ENCODE peak calls at places on chromosomes 11 and 22, in ten cellular contexts. One of them, this sample, is unnamed.

GRCh38 chr22:47883757-47884156 is 1121.3 kb downstream of the TBC1D22A start:
- DNase-seq in vagina: no peak
- DNase-seq in HCT116: no peak
- DNase-seq in adrenal gland: no peak
- DNase-seq in PC-9: no peak
- DNase-seq in Panc1: no peak
- DNase-seq in colonic mucosa: no peak
- DNase-seq in psoas muscle: no peak
- DNase-seq in H7: no peak
- DNase-seq in pancreas: no peak
- DNase-seq in this sample: no peak

GRCh38 chr22:35195821-35196220 is 61.5 kb upstream of the HMGXB4 start:
- DNase-seq in vagina: peak; percentile 1
- DNase-seq in HCT116: no peak
- DNase-seq in adrenal gland: no peak
- DNase-seq in PC-9: no peak
- DNase-seq in Panc1: no peak
- DNase-seq in colonic mucosa: no peak
- DNase-seq in psoas muscle: no peak
- DNase-seq in H7: no peak
- DNase-seq in pancreas: no peak
- DNase-seq in this sample: no peak

GRCh38 chr22:19398206-19398605 is 33.3 kb downstream of the HIRA start:
- DNase-seq in vagina: no peak
- DNase-seq in HCT116: no peak
- DNase-seq in adrenal gland: peak; percentile 43
- DNase-seq in PC-9: no peak
- DNase-seq in Panc1: no peak
- DNase-seq in colonic mucosa: no peak
- DNase-seq in psoas muscle: no peak
- DNase-seq in H7: no peak
- DNase-seq in pancreas: no peak
- DNase-seq in this sample: no peak

GRCh38 chr22:42701694-42702093 is 19.0 kb downstream of the A4GALT start:
- DNase-seq in vagina: no peak
- DNase-seq in HCT116: no peak
- DNase-seq in adrenal gland: no peak
- DNase-seq in PC-9: no peak
- DNase-seq in Panc1: no peak
- DNase-seq in colonic mucosa: no peak
- DNase-seq in psoas muscle: peak; percentile 52
- DNase-seq in H7: no peak
- DNase-seq in pancreas: no peak
- DNase-seq in this sample: no peak

GRCh38 chr11:45260047-45260446 is 26.1 kb downstream of the SYT13 start:
- DNase-seq in vagina: no peak
- DNase-seq in HCT116: no peak
- DNase-seq in adrenal gland: no peak
- DNase-seq in PC-9: no peak
- DNase-seq in Panc1: no peak
- DNase-seq in colonic mucosa: no peak
- DNase-seq in psoas muscle: no peak
- DNase-seq in H7: no peak
- DNase-seq in pancreas: no peak
- DNase-seq in this sample: peak; percentile 61

GRCh38 chr11:128447233-128447632 is 140.1 kb downstream of the ETS1 start:
- DNase-seq in vagina: no peak
- DNase-seq in HCT116: no peak
- DNase-seq in adrenal gland: no peak
- DNase-seq in PC-9: no peak
- DNase-seq in Panc1: no peak
- DNase-seq in colonic mucosa: no peak
- DNase-seq in psoas muscle: no peak
- DNase-seq in H7: no peak
- DNase-seq in pancreas: no peak
- DNase-seq in this sample: no peak

GRCh38 chr22:37907036-37907954 is 1.2 kb downstream of the MICALL1 start:
- DNase-seq in vagina: no peak
- DNase-seq in HCT116: no peak
- DNase-seq in adrenal gland: no peak
- DNase-seq in PC-9: no peak
- DNase-seq in Panc1: no peak
- DNase-seq in colonic mucosa: no peak
- DNase-seq in psoas muscle: no peak
- DNase-seq in H7: peak; percentile 61
- DNase-seq in pancreas: no peak
- DNase-seq in this sample: no peak

GRCh38 chr22:41003041-41003440 is 51.9 kb downstream of the RBX1 start:
- DNase-seq in vagina: no peak
- DNase-seq in HCT116: no peak
- DNase-seq in adrenal gland: no peak
- DNase-seq in PC-9: peak; percentile 81
- DNase-seq in Panc1: no peak
- DNase-seq in colonic mucosa: no peak
- DNase-seq in psoas muscle: no peak
- DNase-seq in H7: peak; percentile 7
- DNase-seq in pancreas: no peak
- DNase-seq in this sample: peak; percentile 21

GRCh38 chr11:35555238-35555887 is 29.9 kb upstream of the PAMR1 start:
- DNase-seq in vagina: no peak
- DNase-seq in HCT116: no peak
- DNase-seq in adrenal gland: no peak
- DNase-seq in PC-9: no peak
- DNase-seq in Panc1: no peak
- DNase-seq in colonic mucosa: no peak
- DNase-seq in psoas muscle: no peak
- DNase-seq in H7: no peak
- DNase-seq in pancreas: no peak
- DNase-seq in this sample: no peak

GRCh38 chr11:35553831-35554230 is 28.4 kb upstream of the PAMR1 start:
- DNase-seq in vagina: peak; percentile 64
- DNase-seq in HCT116: no peak
- DNase-seq in adrenal gland: no peak
- DNase-seq in PC-9: peak; percentile 14
- DNase-seq in Panc1: no peak
- DNase-seq in colonic mucosa: no peak
- DNase-seq in psoas muscle: no peak
- DNase-seq in H7: no peak
- DNase-seq in pancreas: no peak
- DNase-seq in this sample: peak; percentile 69

GRCh38 chr11:35558468-35558867 is 33.1 kb upstream of the PAMR1 start:
- DNase-seq in vagina: no peak
- DNase-seq in HCT116: no peak
- DNase-seq in adrenal gland: no peak
- DNase-seq in PC-9: no peak
- DNase-seq in Panc1: no peak
- DNase-seq in colonic mucosa: no peak
- DNase-seq in psoas muscle: no peak
- DNase-seq in H7: no peak
- DNase-seq in pancreas: no peak
- DNase-seq in this sample: peak; percentile 68

GRCh38 chr11:35553021-35553420 is 27.6 kb upstream of the PAMR1 start:
- DNase-seq in vagina: no peak
- DNase-seq in HCT116: no peak
- DNase-seq in adrenal gland: no peak
- DNase-seq in PC-9: no peak
- DNase-seq in Panc1: no peak
- DNase-seq in colonic mucosa: no peak
- DNase-seq in psoas muscle: no peak
- DNase-seq in H7: no peak
- DNase-seq in pancreas: no peak
- DNase-seq in this sample: no peak

GRCh38 chr11:35554491-35555237 is 29.2 kb upstream of the PAMR1 start:
- DNase-seq in vagina: no peak
- DNase-seq in HCT116: no peak
- DNase-seq in adrenal gland: no peak
- DNase-seq in PC-9: no peak
- DNase-seq in Panc1: no peak
- DNase-seq in colonic mucosa: no peak
- DNase-seq in psoas muscle: no peak
- DNase-seq in H7: peak; percentile 47
- DNase-seq in pancreas: no peak
- DNase-seq in this sample: no peak
- H3K27me3 ChIP-seq in vagina: no peaks in the 10 kb centered on the region
- H3K27me3 ChIP-seq in HCT116: no peaks in the 10 kb centered on the region
- H3K27me3 ChIP-seq in adrenal gland: no peaks in the 10 kb centered on the region
- H3K27me3 ChIP-seq in PC-9: no peaks in the 10 kb centered on the region
- H3K27me3 ChIP-seq in Panc1: peaks cover 29% of the 10 kb centered on the region
- H3K27me3 ChIP-seq in colonic mucosa: no peaks in the 10 kb centered on the region
- H3K27me3 ChIP-seq in psoas muscle: no peaks in the 10 kb centered on the region
- H3K27me3 ChIP-seq in H7: no peaks in the 10 kb centered on the region
- H3K27me3 ChIP-seq in pancreas: no peaks in the 10 kb centered on the region
- H3K27me3 ChIP-seq in this sample: no peaks in the 10 kb centered on the region

DNA sequence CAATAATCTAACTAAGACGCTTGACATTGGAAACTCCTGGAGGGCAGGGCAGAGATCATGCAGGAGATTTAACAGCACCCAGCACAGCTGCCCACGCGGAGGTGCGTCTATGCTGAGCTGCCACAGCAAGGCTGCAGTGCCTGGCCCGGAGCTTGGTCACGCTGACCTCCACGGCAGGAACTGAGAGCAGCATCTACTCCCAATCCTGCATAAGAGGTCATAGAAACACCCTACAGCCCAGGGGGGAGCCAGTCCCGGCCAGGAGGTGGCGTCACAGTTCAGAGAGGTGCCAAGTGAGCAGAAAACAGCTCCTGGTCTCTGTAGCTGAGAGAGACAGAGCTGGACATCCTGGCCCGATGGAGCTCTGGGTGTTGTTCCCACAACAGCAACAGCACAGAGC is 121.1 kb upstream of the TMEM45B start:
- DNase-seq in vagina: no peak
- DNase-seq in HCT116: no peak
- DNase-seq in adrenal gland: no peak
- DNase-seq in PC-9: peak; percentile 33
- DNase-seq in Panc1: no peak
- DNase-seq in colonic mucosa: peak; percentile 38
- DNase-seq in psoas muscle: no peak
- DNase-seq in H7: peak; percentile 45
- DNase-seq in pancreas: no peak
- DNase-seq in this sample: no peak
- H3K27me3 ChIP-seq in vagina: no peaks in the 10 kb centered on the region
- H3K27me3 ChIP-seq in HCT116: no peaks in the 10 kb centered on the region
- H3K27me3 ChIP-seq in adrenal gland: no peaks in the 10 kb centered on the region
- H3K27me3 ChIP-seq in PC-9: no peaks in the 10 kb centered on the region
- H3K27me3 ChIP-seq in Panc1: no peaks in the 10 kb centered on the region
- H3K27me3 ChIP-seq in colonic mucosa: no peaks in the 10 kb centered on the region
- H3K27me3 ChIP-seq in psoas muscle: no peaks in the 10 kb centered on the region
- H3K27me3 ChIP-seq in H7: peaks cover 1% of the 10 kb centered on the region
- H3K27me3 ChIP-seq in pancreas: no peaks in the 10 kb centered on the region
- H3K27me3 ChIP-seq in this sample: no peaks in the 10 kb centered on the region

DNA sequence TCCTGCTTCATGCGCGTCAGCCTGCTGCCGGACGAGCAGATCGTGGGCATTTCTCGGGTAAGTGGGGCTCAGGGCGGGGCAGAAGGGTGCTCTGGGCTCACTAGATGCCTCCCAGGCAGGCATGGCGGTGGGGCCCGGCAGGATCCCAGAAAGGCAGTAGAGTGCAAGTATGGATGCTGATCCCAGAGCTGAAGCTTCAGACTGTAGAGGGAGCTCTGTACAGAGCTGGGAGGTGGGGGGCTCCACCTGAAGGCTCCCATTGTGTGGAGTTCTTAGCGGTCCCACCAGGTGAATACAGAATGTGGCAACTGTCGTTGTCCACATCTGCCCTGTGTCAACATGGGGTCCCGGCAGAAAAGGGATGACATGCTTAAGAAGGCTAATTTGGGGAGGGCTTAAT is 16.5 kb upstream of the RHOD start:
- DNase-seq in vagina: no peak
- DNase-seq in HCT116: no peak
- DNase-seq in adrenal gland: no peak
- DNase-seq in PC-9: no peak
- DNase-seq in Panc1: no peak
- DNase-seq in colonic mucosa: no peak
- DNase-seq in psoas muscle: no peak
- DNase-seq in H7: peak; percentile 76
- DNase-seq in pancreas: no peak
- DNase-seq in this sample: no peak
- H3K27me3 ChIP-seq in vagina: no peaks in the 10 kb centered on the region
- H3K27me3 ChIP-seq in HCT116: no peaks in the 10 kb centered on the region
- H3K27me3 ChIP-seq in adrenal gland: no peaks in the 10 kb centered on the region
- H3K27me3 ChIP-seq in PC-9: no peaks in the 10 kb centered on the region
- H3K27me3 ChIP-seq in Panc1: no peaks in the 10 kb centered on the region
- H3K27me3 ChIP-seq in colonic mucosa: no peaks in the 10 kb centered on the region
- H3K27me3 ChIP-seq in psoas muscle: no peaks in the 10 kb centered on the region
- H3K27me3 ChIP-seq in H7: no peaks in the 10 kb centered on the region
- H3K27me3 ChIP-seq in pancreas: no peaks in the 10 kb centered on the region
- H3K27me3 ChIP-seq in this sample: no peaks in the 10 kb centered on the region

GRCh38 chr11:61554172-61554988 is 26.5 kb downstream of the SYT7 start:
- DNase-seq in vagina: no peak
- DNase-seq in HCT116: no peak
- DNase-seq in adrenal gland: no peak
- DNase-seq in PC-9: no peak
- DNase-seq in Panc1: no peak
- DNase-seq in colonic mucosa: no peak
- DNase-seq in psoas muscle: no peak
- DNase-seq in H7: peak; percentile 60
- DNase-seq in pancreas: no peak
- DNase-seq in this sample: peak; percentile 53

GRCh38 chr11:61550665-61551227 is 30.1 kb downstream of the SYT7 start:
- DNase-seq in vagina: no peak
- DNase-seq in HCT116: no peak
- DNase-seq in adrenal gland: no peak
- DNase-seq in PC-9: no peak
- DNase-seq in Panc1: no peak
- DNase-seq in colonic mucosa: no peak
- DNase-seq in psoas muscle: no peak
- DNase-seq in H7: peak; percentile 57
- DNase-seq in pancreas: no peak
- DNase-seq in this sample: no peak

GRCh38 chr11:61553373-61554171 is 27.3 kb downstream of the SYT7 start:
- DNase-seq in vagina: no peak
- DNase-seq in HCT116: no peak
- DNase-seq in adrenal gland: peak; percentile 70
- DNase-seq in PC-9: no peak
- DNase-seq in Panc1: no peak
- DNase-seq in colonic mucosa: no peak
- DNase-seq in psoas muscle: no peak
- DNase-seq in H7: peak; percentile 71
- DNase-seq in pancreas: no peak
- DNase-seq in this sample: no peak

GRCh38 chr11:61551630-61552029 is 29.2 kb downstream of the SYT7 start:
- DNase-seq in vagina: no peak
- DNase-seq in HCT116: peak; percentile 34
- DNase-seq in adrenal gland: peak; percentile 89
- DNase-seq in PC-9: peak; percentile 58
- DNase-seq in Panc1: no peak
- DNase-seq in colonic mucosa: no peak
- DNase-seq in psoas muscle: no peak
- DNase-seq in H7: peak; percentile 61
- DNase-seq in pancreas: no peak
- DNase-seq in this sample: no peak

DNA sequence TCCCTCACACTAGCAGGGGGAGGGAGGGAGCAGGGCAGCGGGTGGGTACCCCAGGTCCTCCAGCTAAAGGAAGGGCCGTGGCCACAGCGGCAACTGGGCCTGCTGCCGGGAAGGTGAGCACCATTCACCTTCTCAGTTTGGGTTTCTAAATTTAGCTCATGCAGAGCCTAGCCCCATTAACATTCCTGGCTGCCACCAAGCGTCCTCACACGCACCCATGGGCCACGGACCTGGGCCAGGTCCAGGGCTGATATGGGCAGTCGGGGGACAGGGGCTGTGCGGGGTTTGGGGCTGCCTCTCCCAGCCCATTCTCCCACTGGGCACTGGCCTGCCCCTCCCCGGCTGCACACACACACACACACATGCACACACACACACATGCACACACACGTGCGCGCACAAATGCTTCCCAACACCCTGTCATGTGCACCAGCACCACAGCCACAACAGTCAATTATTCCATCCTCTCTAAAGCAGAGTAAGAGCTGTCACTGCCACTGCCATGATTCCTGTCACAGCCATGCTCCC is 28.7 kb downstream of the SYT7 start:
- DNase-seq in vagina: no peak
- DNase-seq in HCT116: no peak
- DNase-seq in adrenal gland: no peak
- DNase-seq in PC-9: no peak
- DNase-seq in Panc1: no peak
- DNase-seq in colonic mucosa: no peak
- DNase-seq in psoas muscle: no peak
- DNase-seq in H7: peak; percentile 59
- DNase-seq in pancreas: no peak
- DNase-seq in this sample: no peak
- H3K27me3 ChIP-seq in vagina: no peaks in the 10 kb centered on the region
- H3K27me3 ChIP-seq in HCT116: no peaks in the 10 kb centered on the region
- H3K27me3 ChIP-seq in adrenal gland: peaks cover 22% of the 10 kb centered on the region
- H3K27me3 ChIP-seq in PC-9: peaks cover 29% of the 10 kb centered on the region
- H3K27me3 ChIP-seq in Panc1: peaks cover 2% of the 10 kb centered on the region
- H3K27me3 ChIP-seq in colonic mucosa: peaks cover 20% of the 10 kb centered on the region
- H3K27me3 ChIP-seq in psoas muscle: no peaks in the 10 kb centered on the region
- H3K27me3 ChIP-seq in H7: peaks cover 22% of the 10 kb centered on the region
- H3K27me3 ChIP-seq in pancreas: no peaks in the 10 kb centered on the region
- H3K27me3 ChIP-seq in this sample: peaks cover 11% of the 10 kb centered on the region